ENCODE peak calls at places on chromosome 5, in six cellular contexts. One of them, this sample, is unnamed.

GRCh38 chr5:66122379-66123034 is 21.6 kb upstream of the SREK1 start:
- DNase-seq in NCI-H2227 treated with DMSO at 0.1 percent for 48 hours: no peak
- DNase-seq in activated gamma-delta T cell treated with Interleukin-2 at 50 U/mL for 16 hours: no peak
- DNase-seq in left lobe of liver: no peak
- DNase-seq in fibroblast of lung: peak; percentile 43
- DNase-seq in activated naive CD4-positive, alpha-beta T cell: no peak
- DNase-seq in this sample: no peak

GRCh38 chr5:149641000-149641576 is 59.8 kb downstream of the ARHGEF37 start:
- DNase-seq in NCI-H2227 treated with DMSO at 0.1 percent for 48 hours: peak; percentile 75
- DNase-seq in activated gamma-delta T cell treated with Interleukin-2 at 50 U/mL for 16 hours: no peak
- DNase-seq in left lobe of liver: peak; percentile 78
- DNase-seq in fibroblast of lung: peak; percentile 90
- DNase-seq in activated naive CD4-positive, alpha-beta T cell: no peak
- DNase-seq in this sample: no peak

GRCh38 chr5:159202151-159202550 is 7.2 kb downstream of the RNF145 start:
- DNase-seq in NCI-H2227 treated with DMSO at 0.1 percent for 48 hours: no peak
- DNase-seq in activated gamma-delta T cell treated with Interleukin-2 at 50 U/mL for 16 hours: no peak
- DNase-seq in left lobe of liver: no peak
- DNase-seq in fibroblast of lung: peak; percentile 80
- DNase-seq in activated naive CD4-positive, alpha-beta T cell: no peak
- DNase-seq in this sample: no peak

GRCh38 chr5:115580941-115581340 is 21.3 kb downstream of the TICAM2 start:
- DNase-seq in NCI-H2227 treated with DMSO at 0.1 percent for 48 hours: no peak
- DNase-seq in activated gamma-delta T cell treated with Interleukin-2 at 50 U/mL for 16 hours: no peak
- DNase-seq in left lobe of liver: no peak
- DNase-seq in fibroblast of lung: no peak
- DNase-seq in activated naive CD4-positive, alpha-beta T cell: no peak
- DNase-seq in this sample: no peak

GRCh38 chr5:107047048-107047447 is 623.7 kb downstream of the EFNA5 start:
- DNase-seq in NCI-H2227 treated with DMSO at 0.1 percent for 48 hours: no peak
- DNase-seq in activated gamma-delta T cell treated with Interleukin-2 at 50 U/mL for 16 hours: no peak
- DNase-seq in left lobe of liver: no peak
- DNase-seq in fibroblast of lung: no peak
- DNase-seq in activated naive CD4-positive, alpha-beta T cell: no peak
- DNase-seq in this sample: no peak

GRCh38 chr5:127588368-127588767 is 60.5 kb upstream of the CTXN3 start:
- DNase-seq in NCI-H2227 treated with DMSO at 0.1 percent for 48 hours: no peak
- DNase-seq in activated gamma-delta T cell treated with Interleukin-2 at 50 U/mL for 16 hours: no peak
- DNase-seq in left lobe of liver: no peak
- DNase-seq in fibroblast of lung: no peak
- DNase-seq in activated naive CD4-positive, alpha-beta T cell: no peak
- DNase-seq in this sample: no peak

GRCh38 chr5:173283318-173284288 is 44.6 kb downstream of the STC2 start:
- DNase-seq in NCI-H2227 treated with DMSO at 0.1 percent for 48 hours: no peak
- DNase-seq in activated gamma-delta T cell treated with Interleukin-2 at 50 U/mL for 16 hours: peak; percentile 49
- DNase-seq in left lobe of liver: peak; percentile 70
- DNase-seq in fibroblast of lung: peak; percentile 45
- DNase-seq in activated naive CD4-positive, alpha-beta T cell: peak; percentile 39
- DNase-seq in this sample: peak; percentile 54

GRCh38 chr5:64331597-64332277 is 166.1 kb downstream of the RNF180 start:
- DNase-seq in NCI-H2227 treated with DMSO at 0.1 percent for 48 hours: no peak
- DNase-seq in activated gamma-delta T cell treated with Interleukin-2 at 50 U/mL for 16 hours: no peak
- DNase-seq in left lobe of liver: peak; percentile 93
- DNase-seq in fibroblast of lung: no peak
- DNase-seq in activated naive CD4-positive, alpha-beta T cell: no peak
- DNase-seq in this sample: no peak

GRCh38 chr5:126446498-126447224 is 23.5 kb downstream of the GRAMD2B start:
- DNase-seq in NCI-H2227 treated with DMSO at 0.1 percent for 48 hours: no peak
- DNase-seq in activated gamma-delta T cell treated with Interleukin-2 at 50 U/mL for 16 hours: no peak
- DNase-seq in left lobe of liver: no peak
- DNase-seq in fibroblast of lung: peak; percentile 70
- DNase-seq in activated naive CD4-positive, alpha-beta T cell: no peak
- DNase-seq in this sample: no peak

GRCh38 chr5:93395891-93396465 is 185.0 kb downstream of the NR2F1-AS1 start:
- DNase-seq in NCI-H2227 treated with DMSO at 0.1 percent for 48 hours: no peak
- DNase-seq in activated gamma-delta T cell treated with Interleukin-2 at 50 U/mL for 16 hours: no peak
- DNase-seq in left lobe of liver: no peak
- DNase-seq in fibroblast of lung: peak; percentile 42
- DNase-seq in activated naive CD4-positive, alpha-beta T cell: no peak
- DNase-seq in this sample: no peak

GRCh38 chr5:78530342-78531096 is 118.1 kb downstream of the LHFPL2 start:
- DNase-seq in NCI-H2227 treated with DMSO at 0.1 percent for 48 hours: no peak
- DNase-seq in activated gamma-delta T cell treated with Interleukin-2 at 50 U/mL for 16 hours: no peak
- DNase-seq in left lobe of liver: no peak
- DNase-seq in fibroblast of lung: peak; percentile 81
- DNase-seq in activated naive CD4-positive, alpha-beta T cell: no peak
- DNase-seq in this sample: no peak